ENCODE peak calls at places on chromosomes 1 and 21, in nine cellular contexts. S is activated CD8-positive, alpha-beta memory T cell treated with anti-CD3 and anti-CD28 coated beads, Interleukin-2, amount 50 U/mL, for 4 hours; W is endothelial cell; L is adrenal gland; A is activated naive CD4-positive, alpha-beta T cell treated with Interleukin-2 at 50 U/mL for 16 hours; G is RKO; Y is GM04504; D is ACHN; Z is LHCN-M2. M is an unnamed sample.

GRCh38 chr21:35994605-35995004 is 65.7 kb downstream of the SETD4 start:
- DNase-seq in S (no peak), W (no peak), L (no peak), A (no peak), G (no peak), Y (no peak), D (no peak), Z (no peak), M (no peak)

GRCh38 chr1:227898502-227899140 is 49.1 kb downstream of the WNT9A start:
- DNase-seq in S (no peak), W (peak), L (peak), A (no peak), G (no peak), Y (no peak), D (no peak), Z (no peak), M (no peak)

GRCh38 chr21:45032977-45033705 is 41.2 kb upstream of the ADARB1 start:
- DNase-seq in S (no peak), W (no peak), L (peak), A (no peak), G (no peak), Y (no peak), D (no peak), Z (no peak), M (no peak)

GRCh38 chr21:41769933-41770332 is 3.1 kb upstream of the RIPK4 start:
- DNase-seq in S (no peak), W (no peak), L (no peak), A (no peak), G (no peak), Y (no peak), D (no peak), Z (no peak), M (no peak)

GRCh38 chr1:198756470-198756869 is 117.6 kb downstream of the PTPRC start:
- DNase-seq in S (no peak), W (no peak), L (no peak), A (no peak), G (peak), Y (no peak), D (peak), Z (peak), M (peak)

GRCh38 chr1:178510155-178510554 is 2.8 kb upstream of the TEX35 start:
- DNase-seq in S (no peak), W (no peak), L (no peak), A (no peak), G (no peak), Y (no peak), D (no peak), Z (no peak), M (no peak)

GRCh38 chr1:149846042-149846441 is 53.3 kb upstream of the BOLA1 start:
- DNase-seq in S (no peak), W (no peak), L (no peak), A (no peak), G (peak), Y (no peak), D (no peak), Z (peak), M (no peak)

GRCh38 chr21:24369751-24370150 is 1237.5 kb downstream of the MRPL39 start:
- DNase-seq in S (no peak), W (no peak), L (no peak), A (no peak), G (no peak), Y (no peak), D (no peak), Z (no peak), M (no peak)

M was measured in RWPE1.